ENCODE peak calls at places on chromosomes 13 and 19, in five cellular contexts. R is AG04450, D is prostate gland, S is astrocyte of the spinal cord, M is mammary epithelial cell. P is an unnamed sample.

GRCh38 chr13:26579580-26579979 is 22.1 kb downstream of the WASF3 start:
- DNase-seq in S (no peak), D (no peak), M (no peak), R (no peak), P (no peak)

GRCh38 chr13:36212789-36213188 is 1.6 kb downstream of the SOHLH2 start:
- DNase-seq in R (no peak), S (no peak), M (no peak), D (no peak), P (no peak)

GRCh38 chr19:31274266-31274963 is 74.8 kb downstream of the TSHZ3 start:
- DNase-seq in S (no peak), D (no peak), R (no peak), M (no peak), P (no peak)

GRCh38 chr19:36605101-36605838 is at the start of gene ZNF382:
- DNase-seq in S (peak; percentile 73), D (peak; percentile 42), R (peak; percentile 13), M (peak; percentile 51), P (peak; percentile 40)

GRCh38 chr13:40172149-40172591 is 494.3 kb downstream of the FOXO1 start:
- DNase-seq in S (no peak), M (peak; percentile 63), R (no peak), D (peak; percentile 28), P (no peak)

GRCh38 chr19:38400361-38400760 is 2.5 kb upstream of the FAM98C start:
- DNase-seq in S (no peak), M (no peak), R (no peak), D (no peak), P (no peak)

GRCh38 chr13:110570886-110571285 is 9.4 kb upstream of the RAB20 start:
- DNase-seq in M (no peak), R (no peak), S (no peak), D (no peak), P (no peak)

GRCh38 chr19:40689339-40690049 is 957 bp downstream of the NUMBL start:
- DNase-seq in M (no peak), R (no peak), S (no peak), D (no peak), P (peak; percentile 15)

GRCh38 chr13:21304256-21304655 is 127.8 kb downstream of the MRPL57 start:
- DNase-seq in R (no peak), S (no peak), M (no peak), D (no peak), P (no peak)

GRCh38 chr19:5235458-5236219 is 105.0 kb downstream of the PTPRS start:
- DNase-seq in M (no peak), S (no peak), D (no peak), R (no peak), P (no peak)

GRCh38 chr19:53947624-53948023 is 15.1 kb upstream of the CACNG8 start:
- DNase-seq in R (no peak), S (no peak), D (no peak), M (no peak), P (no peak)

GRCh38 chr13:37241786-37242185 is 136.3 kb upstream of the CSNK1A1L start:
- DNase-seq in D (no peak), S (peak; percentile 35), R (no peak), M (no peak), P (peak; percentile 16)

GRCh38 chr13:111288276-111288675 is 32.2 kb upstream of the TEX29 start:
- DNase-seq in S (no peak), R (no peak), D (no peak), M (no peak), P (no peak)

GRCh38 chr19:44582581-44583265 is 30.6 kb upstream of the IGSF23 start:
- DNase-seq in M (no peak), R (no peak), D (no peak), S (no peak), P (peak; percentile 32)

GRCh38 chr19:44588753-44589112 is 24.6 kb upstream of the IGSF23 start:
- DNase-seq in R (no peak), S (no peak), D (no peak), M (no peak), P (no peak)

GRCh38 chr19:44587863-44588752 is 25.3 kb upstream of the IGSF23 start:
- DNase-seq in D (no peak), M (peak; percentile 74), R (peak; percentile 86), S (peak; percentile 93), P (peak; percentile 96)

GRCh38 chr19:44581288-44581687 is 32.1 kb upstream of the IGSF23 start:
- DNase-seq in D (no peak), R (no peak), M (no peak), S (no peak), P (no peak)

GRCh38 chr19:44585371-44586141 is 27.8 kb upstream of the IGSF23 start:
- DNase-seq in D (no peak), R (no peak), M (peak; percentile 54), S (peak; percentile 39), P (peak; percentile 62)
- TF ChIP-seq CTCF in D (no peak), R (peak; percentile 29), M (peak; percentile 45), S (no peak), P (no peak)

GRCh38 chr19:15114153-15114540 is 6.9 kb downstream of the SYDE1 start:
- DNase-seq in D (no peak), S (peak; percentile 50), R (no peak), M (no peak), P (peak; percentile 67)

GRCh38 chr19:15111758-15112157 is 4.6 kb downstream of the SYDE1 start:
- DNase-seq in R (no peak), S (no peak), M (no peak), D (no peak), P (no peak)

GRCh38 chr19:15115080-15115479 is 7.9 kb downstream of the SYDE1 start:
- DNase-seq in D (no peak), M (no peak), S (peak; percentile 44), R (no peak), P (peak; percentile 52)

GRCh38 chr19:15112385-15112784 is 5.2 kb downstream of the SYDE1 start:
- DNase-seq in M (peak; percentile 47), R (no peak), S (no peak), D (no peak), P (no peak)

GRCh38 chr19:15113245-15114152 is 6.3 kb downstream of the SYDE1 start:
- DNase-seq in D (no peak), R (no peak), M (no peak), S (no peak), P (no peak)
- H3K4me3 ChIP-seq in D (no peak overlapping the region), R (no peak overlapping the region), M (no peak overlapping the region), S (no peak overlapping the region), P (no peak overlapping the region)

DNA sequence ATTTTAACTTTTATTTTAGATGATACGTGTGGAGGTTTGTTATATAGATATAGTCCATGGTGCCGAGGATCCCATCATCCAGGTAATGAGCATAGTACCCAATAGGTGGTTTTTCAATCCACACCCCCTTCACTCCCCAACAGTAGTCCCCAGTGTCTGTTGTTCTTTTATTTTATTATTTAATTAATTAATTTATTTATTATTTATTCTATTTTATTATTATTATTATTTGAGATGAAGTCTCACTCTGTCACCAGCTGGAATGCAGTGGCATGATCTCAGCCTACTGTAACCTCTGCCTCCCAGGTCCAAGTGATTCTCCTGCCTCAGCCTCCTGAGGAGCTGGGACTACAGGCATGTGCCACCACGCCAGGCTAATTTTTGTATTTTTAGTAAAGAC is 2086.2 kb downstream of the PCDH9 start:
- DNase-seq in R (no peak), S (no peak), M (no peak), D (no peak), P (no peak)
- TF ChIP-seq CTCF in R (no peak), S (no peak), M (no peak), D (no peak), P (no peak)

GRCh38 chr19:8342684-8343482 is at the start of gene KANK3:
- DNase-seq in R (peak; percentile 73), S (peak; percentile 93), M (peak; percentile 90), D (peak; percentile 91), P (peak; percentile 87)

GRCh38 chr19:8340341-8341096 is 2.5 kb downstream of the KANK3 start:
- DNase-seq in D (no peak), M (no peak), R (no peak), S (no peak), P (no peak)

GRCh38 chr19:8342316-8342683 is 762 bp downstream of the KANK3 start:
- DNase-seq in S (no peak), D (no peak), M (no peak), R (no peak), P (no peak)

GRCh38 chr19:8338835-8339234 is 4.2 kb downstream of the KANK3 start:
- DNase-seq in M (no peak), S (no peak), R (no peak), D (no peak), P (no peak)

GRCh38 chr19:8343483-8343844 is 402 bp upstream of the KANK3 start:
- DNase-seq in M (no peak), D (no peak), R (no peak), S (no peak), P (no peak)
- H3K4me3 ChIP-seq in M (peak overlapping the region; percentile 20), D (peak overlapping the region; percentile 45), R (peak overlapping the region; percentile 31), S (peak overlapping the region; percentile 40), P (no peak overlapping the region)

DNA sequence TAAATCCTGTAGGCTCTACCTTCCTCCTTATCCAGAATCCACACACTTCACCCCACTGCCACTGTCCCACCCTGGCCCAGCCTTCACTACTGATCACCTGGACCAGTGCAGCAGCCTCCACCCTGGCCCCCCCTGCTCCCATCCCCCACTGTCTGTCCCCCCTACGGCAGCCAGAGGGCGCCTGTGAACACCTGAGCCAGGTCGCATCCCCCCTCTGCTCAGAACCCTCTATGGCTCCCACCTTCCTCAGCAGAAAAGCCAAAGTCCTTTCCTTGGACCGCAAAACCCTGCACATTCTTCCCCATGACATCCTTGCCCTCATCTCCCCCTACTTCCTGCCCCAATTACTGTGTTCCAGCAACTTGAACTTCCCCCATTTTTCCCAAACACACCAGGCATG is 20.6 kb downstream of the ELAVL3 start:
- DNase-seq in D (no peak), R (no peak), M (no peak), S (no peak), P (no peak)
- TF ChIP-seq CTCF in D (no peak), R (peak; percentile 16), M (peak; percentile 35), S (no peak), P (peak; percentile 29)

GRCh38 chr19:11881151-11881800 is 6.3 kb upstream of the ZNF69 start:
- DNase-seq in S (peak; percentile 45), M (peak; percentile 48), R (no peak), D (peak; percentile 49), P (peak; percentile 65)

GRCh38 chr19:11887618-11888531 is at the start of gene ZNF69:
- DNase-seq in R (no peak), D (peak; percentile 91), S (peak; percentile 65), M (peak; percentile 55), P (peak; percentile 50)

GRCh38 chr19:11890634-11891033 is 3.1 kb downstream of the ZNF69 start:
- DNase-seq in S (no peak), R (no peak), M (no peak), D (no peak), P (no peak)

DNA sequence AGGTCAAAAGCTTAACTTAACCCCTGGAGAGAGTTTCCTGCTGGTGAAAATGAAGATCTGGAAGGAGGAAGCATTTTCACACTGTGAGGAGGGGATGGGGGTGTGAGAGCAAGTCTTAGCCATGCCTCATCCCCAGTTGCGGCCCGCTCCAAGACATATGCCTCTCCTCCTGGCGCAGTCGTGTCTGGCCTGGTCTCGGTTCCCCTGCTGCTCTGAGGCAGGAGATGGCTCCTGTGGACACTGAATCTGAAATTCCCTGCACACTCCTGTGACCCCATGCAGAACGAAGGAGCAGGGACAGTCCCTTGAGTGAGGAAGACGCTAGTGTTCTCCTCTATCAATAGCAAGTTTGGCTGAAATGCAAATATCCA is 350 bp upstream of the ZNF69 start:
- DNase-seq in S (no peak), M (no peak), D (no peak), R (no peak), P (no peak)
- H3K4me3 ChIP-seq in S (peak overlapping the region; percentile 79), M (no peak overlapping the region), D (peak overlapping the region; percentile 75), R (peak overlapping the region; percentile 89), P (peak overlapping the region; percentile 75)